ENCODE peak calls at places on chromosomes 1 and 21, in nine cellular contexts. G is astrocyte of the spinal cord, X is right atrium auricular region, P is GM20000, Q is choroid plexus epithelial cell, E is AG04449, O is OCI-LY7, U is foreskin fibroblast, C is MM.1S. R is an unnamed sample.

GRCh38 chr1:91402023-91402422 is 2.6 kb downstream of the HFM1 start:
- DNase-seq in G (peak; percentile 34), X (no peak), P (peak; percentile 36), Q (peak; percentile 50), E (no peak), O (peak; percentile 25), U (peak; percentile 33), C (peak; percentile 16), R (no peak)

GRCh38 chr1:229508823-229509337 is 739 bp upstream of the NUP133 start:
- DNase-seq in G (no peak), X (no peak), P (peak; percentile 19), Q (no peak), E (no peak), O (peak; percentile 2), U (no peak), C (no peak), R (no peak)

GRCh38 chr1:185367218-185367617 is 50.2 kb upstream of the IVNS1ABP start:
- DNase-seq in G (no peak), X (no peak), P (no peak), Q (no peak), E (no peak), O (no peak), U (no peak), C (no peak), R (no peak)

GRCh38 chr21:43262427-43262826 is 93.6 kb downstream of the CRYAA start:
- DNase-seq in G (no peak), X (no peak), P (no peak), Q (no peak), E (no peak), O (no peak), U (no peak), C (no peak), R (no peak)

GRCh38 chr1:20587639-20588017 is 1.3 kb upstream of the CDA start:
- DNase-seq in G (peak; percentile 17), X (peak; percentile 82), P (no peak), Q (peak; percentile 21), E (no peak), O (no peak), U (peak; percentile 62), C (no peak), R (peak; percentile 75)

GRCh38 chr21:28636988-28637691 is 355.5 kb downstream of the LTN1 start:
- DNase-seq in G (peak; percentile 90), X (no peak), P (no peak), Q (peak; percentile 83), E (peak; percentile 88), O (no peak), U (peak; percentile 91), C (no peak), R (no peak)

GRCh38 chr1:230878584-230878975 is 10.3 kb upstream of the C1orf198 start:
- DNase-seq in G (peak; percentile 59), X (no peak), P (no peak), Q (peak; percentile 57), E (peak; percentile 98), O (no peak), U (peak; percentile 93), C (no peak), R (no peak)

GRCh38 chr1:149917590-149918144 is at the start of gene SV2A:
- DNase-seq in G (peak; percentile 61), X (no peak), P (peak; percentile 52), Q (peak; percentile 53), E (no peak), O (peak; percentile 17), U (peak; percentile 87), C (no peak), R (no peak)

GRCh38 chr1:166849135-166849534 is 9.9 kb downstream of the POGK start:
- DNase-seq in G (no peak), X (no peak), P (no peak), Q (no peak), E (no peak), O (no peak), U (no peak), C (no peak), R (no peak)

GRCh38 chr1:153260980-153261792 is 1.7 kb downstream of the LORICRIN start:
- DNase-seq in G (peak; percentile 9), X (no peak), P (peak; percentile 51), Q (peak; percentile 7), E (no peak), O (no peak), U (peak; percentile 35), C (peak; percentile 34), R (no peak)

GRCh38 chr1:44557756-44558155 is 116.5 kb downstream of the TMEM53 start:
- DNase-seq in G (peak; percentile 25), X (no peak), P (no peak), Q (peak; percentile 17), E (no peak), O (no peak), U (peak; percentile 10), C (no peak), R (no peak)

GRCh38 chr21:18340387-18340942 is 63.1 kb downstream of the TMPRSS15 start:
- DNase-seq in G (peak; percentile 57), X (no peak), P (no peak), Q (peak; percentile 65), E (no peak), O (no peak), U (no peak), C (peak; percentile 81), R (no peak)

GRCh38 chr1:32958827-32959226 is 5.8 kb downstream of the RNF19B start:
- DNase-seq in G (no peak), X (no peak), P (no peak), Q (no peak), E (no peak), O (no peak), U (no peak), C (no peak), R (no peak)

GRCh38 chr1:25198731-25199231 is 33.5 kb downstream of the SYF2 start:
- DNase-seq in G (peak; percentile 5), X (no peak), P (no peak), Q (no peak), E (no peak), O (no peak), U (no peak), C (no peak), R (no peak)

GRCh38 chr1:2522230-2522629 is 4.2 kb downstream of the PANK4 start:
- DNase-seq in G (no peak), X (no peak), P (no peak), Q (no peak), E (no peak), O (no peak), U (no peak), C (no peak), R (no peak)

GRCh38 chr1:168441745-168442144 is 102.1 kb downstream of the XCL2 start:
- DNase-seq in G (peak; percentile 22), X (no peak), P (no peak), Q (no peak), E (no peak), O (no peak), U (peak; percentile 58), C (no peak), R (no peak)

DNA sequence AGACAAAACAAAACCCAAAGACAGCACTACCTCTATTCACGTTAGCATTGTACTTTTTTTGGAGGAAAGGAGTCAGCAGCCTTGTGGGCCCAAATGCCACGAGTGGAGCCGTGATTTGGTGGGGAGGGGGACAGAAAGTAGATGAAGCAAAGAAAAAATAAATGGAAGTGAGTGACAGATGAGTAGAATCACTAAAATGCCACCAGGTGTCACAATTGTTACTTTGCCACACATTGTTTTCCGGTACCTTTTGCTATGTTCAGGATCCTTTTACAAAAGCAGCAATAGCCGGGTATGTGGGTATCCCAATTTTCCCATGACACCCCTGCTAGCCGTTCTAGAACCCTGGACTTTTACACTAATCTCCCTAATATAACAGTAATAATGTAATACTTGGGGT is 85.0 kb upstream of the AK4 start:
- DNase-seq in G (no peak), X (no peak), P (peak; percentile 35), Q (no peak), E (no peak), O (peak; percentile 44), U (no peak), C (no peak), R (no peak)
- TF ChIP-seq CTCF in G (no peak), X (peak; percentile 27), P (no peak), Q (no peak), E (no peak), O (peak; percentile 78), U (no peak), C (peak; percentile 35), R (peak; percentile 24)

DNA sequence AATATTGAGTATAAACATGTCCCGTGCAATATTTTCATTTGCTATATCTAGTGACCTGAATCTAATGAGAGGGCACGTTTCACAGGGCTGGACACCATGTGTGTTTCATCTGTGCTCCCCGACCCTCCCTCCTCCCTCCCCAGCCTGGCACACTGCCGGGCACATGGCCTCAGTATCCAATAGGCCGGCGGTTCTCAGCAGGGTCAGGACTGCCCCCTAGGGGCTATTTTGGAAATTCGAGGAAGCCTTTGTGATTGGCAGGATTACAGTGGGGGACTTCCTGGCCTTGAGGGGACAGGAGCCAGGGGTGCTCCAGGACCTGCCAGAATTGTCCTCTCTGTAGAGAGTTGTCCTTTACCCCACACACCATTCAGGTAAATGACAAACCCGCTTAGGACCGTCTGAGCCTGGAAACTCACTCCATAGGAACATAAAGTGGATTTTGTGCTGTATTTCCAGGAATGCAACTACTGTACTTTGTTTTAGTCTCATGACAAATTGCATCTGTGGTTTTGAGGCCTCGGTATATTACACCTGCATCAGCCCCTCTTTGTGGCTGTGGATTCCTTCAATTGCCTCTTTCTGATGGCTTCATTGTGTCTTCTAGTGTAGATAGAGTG is 109.5 kb upstream of the SIM2 start:
- DNase-seq in G (no peak), X (no peak), P (peak; percentile 75), Q (peak; percentile 56), E (no peak), O (peak; percentile 72), U (peak; percentile 74), C (peak; percentile 83), R (no peak)
- TF ChIP-seq CTCF in G (peak; percentile 60), X (peak; percentile 49), P (peak; percentile 54), Q (peak; percentile 75), E (peak; percentile 49), O (peak; percentile 92), U (peak; percentile 66), C (peak; percentile 96), R (peak; percentile 39)

DNA sequence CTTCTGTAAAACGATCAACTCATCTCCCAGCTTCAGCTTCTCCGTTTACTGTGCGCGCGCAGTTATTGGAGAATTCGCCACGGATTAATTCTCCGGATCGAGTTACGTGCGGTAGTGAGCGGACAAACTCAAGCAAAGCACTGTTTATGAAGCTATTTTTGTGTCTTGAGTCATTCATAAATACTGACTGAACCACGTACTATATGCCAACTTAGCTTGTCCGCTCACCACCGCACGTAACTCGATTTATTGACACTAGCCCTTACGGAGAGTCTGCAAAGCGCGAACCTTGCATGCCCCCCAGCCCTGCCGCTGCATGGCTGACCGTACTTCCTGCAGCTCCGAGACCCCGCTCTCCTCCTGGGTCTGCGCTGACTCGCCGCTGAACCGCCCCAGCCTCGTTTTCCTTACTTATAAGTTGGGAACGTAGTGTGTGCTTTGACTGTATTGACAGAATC is 773 bp downstream of the CHD1L start:
- DNase-seq in G (no peak), X (no peak), P (peak; percentile 54), Q (no peak), E (peak; percentile 49), O (peak; percentile 58), U (no peak), C (no peak), R (no peak)
- TF ChIP-seq CTCF in G (no peak), X (no peak), P (no peak), Q (no peak), E (no peak), O (no peak), U (no peak), C (no peak), R (no peak)

DNA sequence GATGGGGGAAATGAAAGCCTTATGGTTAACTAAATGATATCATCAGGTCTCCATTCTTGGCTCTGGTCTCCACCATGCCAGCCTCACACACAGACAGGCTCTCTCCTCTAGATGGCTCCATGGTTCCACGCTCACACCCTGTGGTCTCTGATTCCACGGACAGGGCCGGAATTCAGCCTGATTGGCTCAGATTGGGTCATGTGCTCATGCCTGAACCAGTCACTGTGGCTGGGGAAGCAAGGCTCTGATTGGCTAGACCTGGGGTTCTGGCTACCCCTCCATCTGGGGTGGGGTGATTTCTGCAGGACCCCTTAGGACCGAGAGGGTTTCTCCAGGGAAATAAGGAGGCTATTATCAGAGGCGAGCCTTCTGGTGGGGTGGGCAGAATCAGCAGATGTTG is 277.0 kb downstream of the PTPRU start:
- DNase-seq in G (peak; percentile 66), X (peak; percentile 43), P (peak; percentile 30), Q (peak; percentile 75), E (peak; percentile 10), O (peak; percentile 45), U (peak; percentile 56), C (peak; percentile 32), R (no peak)
- TF ChIP-seq CTCF in G (peak; percentile 71), X (peak; percentile 29), P (no peak), Q (peak; percentile 79), E (peak; percentile 65), O (peak; percentile 66), U (peak; percentile 79), C (peak; percentile 43), R (no peak)